ENCODE peak calls at places on chromosomes 2 and 18, in five cellular contexts. T is anterior cingulate cortex; R is HS-27A; B is PC-9; J is CD8-positive, alpha-beta T cell. I is an unnamed sample.

GRCh38 chr2:179440642-179441251 is 176.1 kb upstream of the SESTD1 start:
- DNase-seq in T (no peak), R (no peak), B (no peak), J (no peak), I (peak)

GRCh38 chr2:139033300-139033699 is 253.1 kb upstream of the NXPH2 start:
- DNase-seq in T (no peak), R (peak), B (no peak), J (no peak), I (no peak)

GRCh38 chr18:70463085-70463484 is 174.2 kb downstream of the SOCS6 start:
- DNase-seq in T (no peak), R (no peak), B (no peak), J (no peak), I (no peak)

GRCh38 chr2:239027431-239028252 is 179.8 kb downstream of the TWIST2 start:
- DNase-seq in T (no peak), R (no peak), B (no peak), J (no peak), I (no peak)

GRCh38 chr2:10774394-10774793 is 38.2 kb downstream of the PDIA6 start:
- DNase-seq in T (no peak), R (no peak), B (peak), J (no peak), I (no peak)

GRCh38 chr2:138415891-138416494 is 85.6 kb upstream of the SPOPL start:
- DNase-seq in T (no peak), R (peak), B (peak), J (no peak), I (no peak)

GRCh38 chr18:70491734-70492348 is 203.0 kb downstream of the SOCS6 start:
- DNase-seq in T (peak), R (no peak), B (peak), J (peak), I (peak)

GRCh38 chr2:24304098-24304497 is 56.2 kb downstream of the ITSN2 start:
- DNase-seq in T (no peak), R (no peak), B (no peak), J (no peak), I (no peak)

GRCh38 chr2:22904126-22904684 is 480.8 kb upstream of the KLHL29 start:
- DNase-seq in T (no peak), R (no peak), B (peak), J (no peak), I (peak)

I was measured in CD4-positive, CD25-positive, alpha-beta regulatory T cell.